ENCODE peak calls at places on chromosomes 12 and 14, in seven cellular contexts. One of them, this sample, is unnamed.

GRCh38 chr14:30427401-30427800 is 131.6 kb upstream of the G2E3 start:
- DNase-seq in OCI-LY7: no peak
- DNase-seq in MM.1S: no peak
- DNase-seq in mesendoderm: no peak
- DNase-seq in PC-3: no peak
- DNase-seq in mesenchymal stem cell: no peak
- DNase-seq in neural progenitor cell: no peak
- DNase-seq in this sample: no peak

GRCh38 chr14:42715316-42715715 is 1108.6 kb downstream of the LRFN5 start:
- DNase-seq in neural progenitor cell: no peak
- DNase-seq in mesenchymal stem cell: no peak
- DNase-seq in OCI-LY7: no peak
- DNase-seq in MM.1S: no peak
- DNase-seq in mesendoderm: no peak
- DNase-seq in PC-3: peak
- DNase-seq in this sample: no peak

GRCh38 chr12:22100952-22101748 is 55.1 kb downstream of the CMAS start:
- DNase-seq in mesendoderm: peak
- DNase-seq in mesenchymal stem cell: peak
- DNase-seq in neural progenitor cell: peak
- DNase-seq in MM.1S: peak
- DNase-seq in OCI-LY7: peak
- DNase-seq in PC-3: peak
- DNase-seq in this sample: peak

GRCh38 chr14:94685166-94685581 is 73.0 kb downstream of the SERPINA3 start:
- DNase-seq in mesenchymal stem cell: no peak
- DNase-seq in neural progenitor cell: peak
- DNase-seq in mesendoderm: peak
- DNase-seq in MM.1S: no peak
- DNase-seq in OCI-LY7: peak
- DNase-seq in PC-3: no peak
- DNase-seq in this sample: no peak

GRCh38 chr12:12606793-12607589 is 4.7 kb upstream of the CREBL2 start:
- DNase-seq in neural progenitor cell: no peak
- DNase-seq in OCI-LY7: no peak
- DNase-seq in mesendoderm: peak
- DNase-seq in PC-3: peak
- DNase-seq in mesenchymal stem cell: peak
- DNase-seq in MM.1S: no peak
- DNase-seq in this sample: no peak

GRCh38 chr12:65602579-65603295 is 221.5 kb upstream of the HMGA2 start:
- DNase-seq in MM.1S: peak
- DNase-seq in mesenchymal stem cell: peak
- DNase-seq in neural progenitor cell: peak
- DNase-seq in PC-3: peak
- DNase-seq in OCI-LY7: peak
- DNase-seq in mesendoderm: peak
- DNase-seq in this sample: no peak

GRCh38 chr12:50934371-50934851 is 17.9 kb upstream of the HIGD1C start:
- DNase-seq in mesendoderm: no peak
- DNase-seq in mesenchymal stem cell: no peak
- DNase-seq in OCI-LY7: no peak
- DNase-seq in PC-3: no peak
- DNase-seq in neural progenitor cell: no peak
- DNase-seq in MM.1S: no peak
- DNase-seq in this sample: no peak

GRCh38 chr12:121804417-121805111 is 755 bp downstream of the SETD1B start:
- DNase-seq in mesenchymal stem cell: peak
- DNase-seq in neural progenitor cell: peak
- DNase-seq in OCI-LY7: peak
- DNase-seq in MM.1S: no peak
- DNase-seq in PC-3: peak
- DNase-seq in mesendoderm: peak
- DNase-seq in this sample: no peak

GRCh38 chr14:95482967-95483842 is 33.2 kb downstream of the SYNE3 start:
- DNase-seq in PC-3: peak
- DNase-seq in mesenchymal stem cell: peak
- DNase-seq in neural progenitor cell: no peak
- DNase-seq in OCI-LY7: no peak
- DNase-seq in mesendoderm: peak
- DNase-seq in MM.1S: no peak
- DNase-seq in this sample: no peak

GRCh38 chr12:124750787-124751471 is 112.7 kb downstream of the SCARB1 start:
- DNase-seq in MM.1S: no peak
- DNase-seq in mesenchymal stem cell: no peak
- DNase-seq in PC-3: no peak
- DNase-seq in OCI-LY7: peak
- DNase-seq in neural progenitor cell: peak
- DNase-seq in mesendoderm: peak
- DNase-seq in this sample: no peak

GRCh38 chr14:53408175-53408879 is 255.2 kb upstream of the DDHD1 start:
- DNase-seq in mesenchymal stem cell: no peak
- DNase-seq in MM.1S: no peak
- DNase-seq in PC-3: no peak
- DNase-seq in OCI-LY7: no peak
- DNase-seq in neural progenitor cell: no peak
- DNase-seq in mesendoderm: no peak
- DNase-seq in this sample: no peak

DNA sequence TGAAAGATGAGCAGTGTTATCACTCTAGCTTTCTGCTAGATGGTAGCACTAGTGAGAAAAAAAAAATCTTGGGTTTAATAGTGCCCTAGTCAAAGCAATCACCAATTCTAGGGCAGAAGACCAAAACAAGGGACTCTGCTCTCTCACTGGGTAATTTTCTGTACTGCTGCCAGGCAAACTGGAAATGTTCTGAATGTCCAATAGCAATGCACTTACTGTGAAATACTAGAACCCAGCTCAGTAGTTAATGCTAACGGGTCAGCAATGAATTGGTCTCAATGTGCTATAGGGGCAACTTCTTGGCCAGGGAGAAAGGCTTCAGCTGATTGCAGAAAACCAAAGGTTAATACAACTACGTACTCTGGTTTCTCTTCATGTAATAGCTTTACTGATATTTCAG is 2.2 kb downstream of the ATF7 start:
- DNase-seq in MM.1S: no peak
- DNase-seq in mesenchymal stem cell: peak
- DNase-seq in PC-3: peak
- DNase-seq in neural progenitor cell: no peak
- DNase-seq in OCI-LY7: no peak
- DNase-seq in mesendoderm: no peak
- DNase-seq in this sample: no peak
- H3K27ac ChIP-seq in MM.1S: no peak
- H3K27ac ChIP-seq in mesenchymal stem cell: peak
- H3K27ac ChIP-seq in PC-3: no peak
- H3K27ac ChIP-seq in neural progenitor cell: no peak
- H3K27ac ChIP-seq in OCI-LY7: peak
- H3K27ac ChIP-seq in mesendoderm: no peak
- H3K27ac ChIP-seq in this sample: peak

GRCh38 chr12:96502477-96502876 is 13.1 kb downstream of the CFAP54 start:
- DNase-seq in mesenchymal stem cell: no peak
- DNase-seq in OCI-LY7: no peak
- DNase-seq in neural progenitor cell: no peak
- DNase-seq in MM.1S: peak
- DNase-seq in mesendoderm: peak
- DNase-seq in PC-3: peak
- DNase-seq in this sample: no peak

GRCh38 chr12:96501139-96501741 is 11.9 kb downstream of the CFAP54 start:
- DNase-seq in mesenchymal stem cell: peak
- DNase-seq in MM.1S: peak
- DNase-seq in neural progenitor cell: no peak
- DNase-seq in mesendoderm: peak
- DNase-seq in OCI-LY7: peak
- DNase-seq in PC-3: peak
- DNase-seq in this sample: no peak

GRCh38 chr12:96503971-96504370 is 14.6 kb downstream of the CFAP54 start:
- DNase-seq in MM.1S: no peak
- DNase-seq in OCI-LY7: no peak
- DNase-seq in mesendoderm: no peak
- DNase-seq in mesenchymal stem cell: no peak
- DNase-seq in PC-3: no peak
- DNase-seq in neural progenitor cell: no peak
- DNase-seq in this sample: no peak

GRCh38 chr12:96501908-96502307 is 12.5 kb downstream of the CFAP54 start:
- DNase-seq in neural progenitor cell: no peak
- DNase-seq in mesenchymal stem cell: no peak
- DNase-seq in MM.1S: no peak
- DNase-seq in PC-3: no peak
- DNase-seq in OCI-LY7: no peak
- DNase-seq in mesendoderm: no peak
- DNase-seq in this sample: no peak

DNA sequence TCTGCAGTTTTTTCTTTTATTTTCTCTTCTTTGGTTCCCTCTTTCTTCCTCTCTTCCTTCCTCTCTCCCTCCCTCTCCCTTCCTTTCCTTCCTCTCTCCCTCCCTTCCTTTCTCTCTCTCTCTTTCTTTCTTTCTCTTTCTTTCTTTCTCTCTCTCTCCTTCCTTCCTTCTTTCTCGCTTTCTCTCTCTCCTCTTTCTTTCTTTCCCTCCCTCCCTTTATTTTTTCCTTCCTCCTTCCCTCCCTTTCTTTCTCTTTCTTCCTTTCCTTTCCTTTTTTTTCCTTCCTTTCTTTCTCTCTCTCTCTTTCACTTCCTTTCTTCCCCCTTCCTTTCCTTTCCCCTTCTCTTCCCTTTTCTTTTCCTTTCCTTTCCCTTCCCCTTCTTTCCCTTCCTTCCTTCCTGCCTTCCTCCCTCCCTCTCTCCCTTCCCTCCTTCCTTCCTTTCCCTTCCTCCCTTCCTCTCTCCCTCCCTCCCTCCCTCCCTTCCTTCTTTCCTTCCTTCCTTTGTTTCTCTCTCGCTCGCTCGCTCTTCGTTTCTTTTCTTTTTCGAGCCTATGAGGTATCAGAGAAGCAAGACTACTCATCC is 13.7 kb downstream of the CFAP54 start:
- DNase-seq in mesenchymal stem cell: no peak
- DNase-seq in mesendoderm: no peak
- DNase-seq in MM.1S: no peak
- DNase-seq in OCI-LY7: no peak
- DNase-seq in neural progenitor cell: no peak
- DNase-seq in PC-3: no peak
- DNase-seq in this sample: no peak
- H3K4me2 ChIP-seq in mesenchymal stem cell: no peak
- H3K4me2 ChIP-seq in mesendoderm: no peak
- H3K4me2 ChIP-seq in MM.1S: peak
- H3K4me2 ChIP-seq in OCI-LY7: no peak
- H3K4me2 ChIP-seq in neural progenitor cell: no peak
- H3K4me2 ChIP-seq in PC-3: peak
- H3K4me2 ChIP-seq in this sample: peak

GRCh38 chr12:116489116-116489515 is 70.1 kb upstream of the MAP1LC3B2 start:
- DNase-seq in OCI-LY7: no peak
- DNase-seq in neural progenitor cell: no peak
- DNase-seq in mesenchymal stem cell: no peak
- DNase-seq in PC-3: no peak
- DNase-seq in MM.1S: no peak
- DNase-seq in mesendoderm: no peak
- DNase-seq in this sample: no peak

GRCh38 chr12:116495260-116495659 is 63.9 kb upstream of the MAP1LC3B2 start:
- DNase-seq in MM.1S: no peak
- DNase-seq in PC-3: peak
- DNase-seq in mesenchymal stem cell: peak
- DNase-seq in OCI-LY7: no peak
- DNase-seq in neural progenitor cell: peak
- DNase-seq in mesendoderm: peak
- DNase-seq in this sample: peak

GRCh38 chr12:116497051-116497529 is 62.1 kb upstream of the MAP1LC3B2 start:
- DNase-seq in OCI-LY7: no peak
- DNase-seq in PC-3: no peak
- DNase-seq in MM.1S: no peak
- DNase-seq in mesenchymal stem cell: no peak
- DNase-seq in neural progenitor cell: peak
- DNase-seq in mesendoderm: no peak
- DNase-seq in this sample: no peak

GRCh38 chr12:116490481-116490880 is 68.7 kb upstream of the MAP1LC3B2 start:
- DNase-seq in PC-3: peak
- DNase-seq in neural progenitor cell: no peak
- DNase-seq in mesendoderm: no peak
- DNase-seq in MM.1S: no peak
- DNase-seq in OCI-LY7: no peak
- DNase-seq in mesenchymal stem cell: peak
- DNase-seq in this sample: no peak

DNA sequence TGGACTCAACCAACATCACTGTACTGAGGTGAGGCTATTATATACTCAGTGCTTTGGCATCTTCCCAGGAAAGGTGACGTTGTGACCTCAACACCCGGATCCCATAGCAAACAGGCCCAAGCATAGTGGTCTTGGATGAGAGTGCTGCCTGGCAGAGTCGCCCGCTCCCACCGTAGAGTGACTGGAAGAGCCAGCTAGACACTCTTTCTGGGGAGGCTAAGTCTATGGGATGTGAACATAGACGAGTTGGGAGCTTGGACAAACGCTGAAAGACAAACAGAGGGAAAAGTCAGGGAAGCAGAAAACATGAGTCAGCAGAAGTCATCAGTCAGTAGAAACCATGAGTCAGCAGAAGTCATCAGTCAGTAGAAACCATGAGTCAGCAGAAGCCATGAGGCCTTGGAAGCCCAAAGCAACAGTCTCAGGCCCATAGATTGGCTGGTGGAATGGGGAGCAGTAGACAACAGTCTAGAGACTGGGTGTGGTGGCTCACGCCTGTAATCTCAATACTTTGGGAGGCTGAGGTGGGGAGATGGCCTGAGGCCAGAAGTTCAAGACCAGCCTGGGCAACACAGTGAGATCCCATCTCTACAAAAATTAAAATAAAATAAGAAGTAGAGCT is 66.4 kb upstream of the MAP1LC3B2 start:
- DNase-seq in PC-3: peak
- DNase-seq in OCI-LY7: no peak
- DNase-seq in mesenchymal stem cell: peak
- DNase-seq in MM.1S: peak
- DNase-seq in neural progenitor cell: no peak
- DNase-seq in mesendoderm: peak
- DNase-seq in this sample: no peak
- H3K4me3 ChIP-seq in PC-3: no peak
- H3K4me3 ChIP-seq in OCI-LY7: no peak
- H3K4me3 ChIP-seq in mesenchymal stem cell: no peak
- H3K4me3 ChIP-seq in MM.1S: no peak
- H3K4me3 ChIP-seq in neural progenitor cell: no peak
- H3K4me3 ChIP-seq in mesendoderm: no peak
- H3K4me3 ChIP-seq in this sample: no peak

GRCh38 chr12:130160711-130161231 is 1.5 kb upstream of the FZD10 start:
- DNase-seq in neural progenitor cell: peak
- DNase-seq in PC-3: no peak
- DNase-seq in MM.1S: no peak
- DNase-seq in mesenchymal stem cell: no peak
- DNase-seq in OCI-LY7: no peak
- DNase-seq in mesendoderm: no peak
- DNase-seq in this sample: no peak

GRCh38 chr12:130162771-130163460 is 652 bp downstream of the FZD10 start:
- DNase-seq in mesenchymal stem cell: no peak
- DNase-seq in neural progenitor cell: no peak
- DNase-seq in mesendoderm: peak
- DNase-seq in PC-3: no peak
- DNase-seq in OCI-LY7: no peak
- DNase-seq in MM.1S: no peak
- DNase-seq in this sample: no peak

GRCh38 chr12:130161261-130162231 is 718 bp upstream of the FZD10 start:
- DNase-seq in OCI-LY7: no peak
- DNase-seq in PC-3: no peak
- DNase-seq in mesenchymal stem cell: no peak
- DNase-seq in MM.1S: no peak
- DNase-seq in neural progenitor cell: peak
- DNase-seq in mesendoderm: peak
- DNase-seq in this sample: no peak

GRCh38 chr12:130163461-130164215 is 1.4 kb downstream of the FZD10 start:
- DNase-seq in OCI-LY7: no peak
- DNase-seq in PC-3: no peak
- DNase-seq in mesendoderm: no peak
- DNase-seq in neural progenitor cell: peak
- DNase-seq in mesenchymal stem cell: no peak
- DNase-seq in MM.1S: no peak
- DNase-seq in this sample: no peak

GRCh38 chr12:130162267-130162666 is at the start of gene FZD10:
- DNase-seq in PC-3: no peak
- DNase-seq in OCI-LY7: no peak
- DNase-seq in neural progenitor cell: peak
- DNase-seq in mesenchymal stem cell: peak
- DNase-seq in mesendoderm: peak
- DNase-seq in MM.1S: no peak
- DNase-seq in this sample: no peak
- H3K27ac ChIP-seq in PC-3: no peak
- H3K27ac ChIP-seq in OCI-LY7: no peak
- H3K27ac ChIP-seq in neural progenitor cell: no peak
- H3K27ac ChIP-seq in mesenchymal stem cell: no peak
- H3K27ac ChIP-seq in mesendoderm: no peak
- H3K27ac ChIP-seq in MM.1S: no peak
- H3K27ac ChIP-seq in this sample: no peak

This sample was measured in keratinocyte.